ENCODE peak calls at places on chromosomes 13 and 19, in ten cellular contexts. K is cardiac muscle cell; W is MG63; P is fibroblast of the aortic adventitia; M is aorta; O is CD8-positive, alpha-beta memory T cell; V is HCT116; H is IMR-90; G is epithelial cell of esophagus; R is neural progenitor cell. Q is an unnamed sample.

GRCh38 chr19:30202060-30202600 is 170.1 kb upstream of the ZNF536 start:
- DNase-seq in K (no peak), W (no peak), P (no peak), M (no peak), O (no peak), V (no peak), H (no peak), G (no peak), R (no peak), Q (no peak)

GRCh38 chr19:5352229-5352763 is 11.7 kb upstream of the PTPRS start:
- DNase-seq in K (no peak), W (no peak), P (no peak), M (no peak), O (no peak), V (peak), H (peak), G (no peak), R (peak), Q (no peak)

GRCh38 chr19:51200071-51200470 is 24.8 kb upstream of the CD33 start:
- DNase-seq in K (no peak), W (no peak), P (no peak), M (no peak), O (no peak), V (no peak), H (no peak), G (no peak), R (no peak), Q (no peak)

GRCh38 chr13:23510979-23511735 is 59.1 kb upstream of the TNFRSF19 start:
- DNase-seq in K (peak), W (no peak), P (no peak), M (no peak), O (no peak), V (peak), H (peak), G (peak), R (peak), Q (no peak)

GRCh38 chr19:10552596-10553053 is 8.9 kb downstream of the ATG4D start:
- DNase-seq in K (no peak), W (peak), P (no peak), M (no peak), O (no peak), V (no peak), H (no peak), G (no peak), R (no peak), Q (no peak)

GRCh38 chr13:49112782-49113525 is 107.2 kb upstream of the MLNR start:
- DNase-seq in K (no peak), W (no peak), P (peak), M (no peak), O (no peak), V (no peak), H (peak), G (no peak), R (peak), Q (no peak)

GRCh38 chr19:12636631-12637030 is 25.9 kb downstream of the ZNF791 start:
- DNase-seq in K (no peak), W (no peak), P (no peak), M (no peak), O (no peak), V (no peak), H (no peak), G (no peak), R (no peak), Q (no peak)

GRCh38 chr19:10289836-10290438 is at the start of gene ICAM5:
- DNase-seq in K (peak), W (no peak), P (no peak), M (no peak), O (peak), V (peak), H (peak), G (peak), R (no peak), Q (no peak)

GRCh38 chr19:12784394-12784870 is 6.9 kb upstream of the JUNB start:
- DNase-seq in K (no peak), W (no peak), P (no peak), M (no peak), O (peak), V (no peak), H (peak), G (peak), R (no peak), Q (no peak)

GRCh38 chr19:42532881-42533280 is 4.6 kb upstream of the CEACAM1 start:
- DNase-seq in K (no peak), W (no peak), P (no peak), M (no peak), O (no peak), V (no peak), H (no peak), G (no peak), R (no peak), Q (no peak)

GRCh38 chr13:36533806-36534205 is 101.5 kb downstream of the CCNA1 start:
- DNase-seq in K (no peak), W (no peak), P (peak), M (no peak), O (no peak), V (no peak), H (no peak), G (peak), R (no peak), Q (no peak)

GRCh38 chr19:13087795-13088537 is 14.7 kb downstream of the LYL1 start:
- DNase-seq in K (no peak), W (no peak), P (no peak), M (no peak), O (no peak), V (no peak), H (no peak), G (no peak), R (no peak), Q (no peak)

GRCh38 chr19:55005684-55006488 is 32.2 kb downstream of the GP6 start:
- DNase-seq in K (peak), W (no peak), P (no peak), M (no peak), O (peak), V (peak), H (no peak), G (no peak), R (peak), Q (peak)

GRCh38 chr13:77533875-77534788 is 1.4 kb upstream of the SCEL start:
- DNase-seq in K (no peak), W (no peak), P (no peak), M (no peak), O (no peak), V (no peak), H (no peak), G (peak), R (no peak), Q (no peak)

GRCh38 chr19:54654447-54655321 is 8.1 kb upstream of the LILRB4 start:
- DNase-seq in K (no peak), W (no peak), P (no peak), M (no peak), O (no peak), V (peak), H (no peak), G (no peak), R (no peak), Q (no peak)

GRCh38 chr13:49538404-49538803 is 42.7 kb downstream of the PHF11 start:
- DNase-seq in K (no peak), W (no peak), P (no peak), M (no peak), O (no peak), V (no peak), H (no peak), G (no peak), R (no peak), Q (no peak)

GRCh38 chr13:47548294-47548825 is 452.7 kb downstream of the SUCLA2 start:
- DNase-seq in K (no peak), W (no peak), P (no peak), M (no peak), O (no peak), V (no peak), H (no peak), G (no peak), R (no peak), Q (no peak)

GRCh38 chr13:92379371-92379770 is 847.2 kb upstream of the GPC6 start:
- DNase-seq in K (no peak), W (no peak), P (no peak), M (no peak), O (no peak), V (no peak), H (no peak), G (no peak), R (no peak), Q (no peak)

GRCh38 chr13:84126671-84127171 is 244.4 kb upstream of the SLITRK1 start:
- DNase-seq in K (peak), W (no peak), P (no peak), M (no peak), O (peak), V (no peak), H (no peak), G (peak), R (no peak), Q (no peak)

GRCh38 chr13:95603887-95604533 is 40.5 kb downstream of the DZIP1 start:
- DNase-seq in K (no peak), W (peak), P (peak), M (no peak), O (no peak), V (no peak), H (no peak), G (peak), R (no peak), Q (peak)

GRCh38 chr19:32316034-32316433 is 29.4 kb upstream of the ZNF507 start:
- DNase-seq in K (peak), W (no peak), P (no peak), M (no peak), O (no peak), V (no peak), H (no peak), G (no peak), R (peak), Q (no peak)

GRCh38 chr19:10004617-10005016 is 5.7 kb downstream of the COL5A3 start:
- DNase-seq in K (no peak), W (no peak), P (no peak), M (no peak), O (no peak), V (no peak), H (no peak), G (no peak), R (no peak), Q (no peak)

GRCh38 chr13:20161951-20162300 is 1.1 kb upstream of the GJA3 start:
- DNase-seq in K (no peak), W (no peak), P (no peak), M (no peak), O (no peak), V (no peak), H (no peak), G (no peak), R (peak), Q (no peak)

GRCh38 chr19:54011507-54012211 is 20.2 kb downstream of the CACNG6 start:
- DNase-seq in K (no peak), W (no peak), P (no peak), M (no peak), O (no peak), V (no peak), H (no peak), G (no peak), R (peak), Q (no peak)

GRCh38 chr13:27370305-27370853 is 54.0 kb upstream of the GTF3A start:
- DNase-seq in K (no peak), W (no peak), P (no peak), M (no peak), O (no peak), V (no peak), H (no peak), G (no peak), R (no peak), Q (no peak)

DNA sequence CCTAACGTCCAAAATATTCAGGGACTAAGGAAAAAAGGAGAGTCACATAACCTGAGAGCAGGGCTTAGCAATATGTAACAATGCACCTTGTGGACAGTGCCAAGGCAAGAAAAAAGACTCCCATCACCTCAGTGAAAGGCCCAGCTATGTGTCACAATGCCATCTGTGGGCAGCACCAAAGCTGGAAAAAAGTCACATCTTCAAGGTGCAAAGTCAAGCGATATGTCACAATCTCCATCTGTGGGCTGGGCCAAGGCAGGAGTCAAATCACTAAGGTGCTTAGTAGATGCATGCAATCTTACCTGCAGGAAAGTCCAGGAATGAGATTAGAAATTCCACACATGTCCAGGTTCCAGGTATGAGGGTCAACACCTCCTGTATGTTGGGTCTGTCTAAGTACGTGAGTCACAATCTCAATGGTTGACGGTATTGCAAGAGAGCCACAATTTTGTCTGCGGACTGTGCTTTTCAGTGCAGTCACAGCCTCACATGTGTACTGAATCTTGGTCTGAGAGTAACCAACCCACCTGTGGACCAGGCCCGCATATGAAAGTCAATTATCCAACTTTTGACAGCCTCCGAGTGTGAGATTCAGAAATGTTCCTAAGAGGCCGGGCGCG is 14.8 kb upstream of the ZNF43 start:
- DNase-seq in K (no peak), W (no peak), P (no peak), M (no peak), O (no peak), V (no peak), H (no peak), G (no peak), R (no peak), Q (no peak)
- H3K4me3 ChIP-seq in K (peak), W (peak), P (peak), M (no peak), O (no peak), V (no peak), H (peak), G (peak), R (peak), Q (peak)

DNA sequence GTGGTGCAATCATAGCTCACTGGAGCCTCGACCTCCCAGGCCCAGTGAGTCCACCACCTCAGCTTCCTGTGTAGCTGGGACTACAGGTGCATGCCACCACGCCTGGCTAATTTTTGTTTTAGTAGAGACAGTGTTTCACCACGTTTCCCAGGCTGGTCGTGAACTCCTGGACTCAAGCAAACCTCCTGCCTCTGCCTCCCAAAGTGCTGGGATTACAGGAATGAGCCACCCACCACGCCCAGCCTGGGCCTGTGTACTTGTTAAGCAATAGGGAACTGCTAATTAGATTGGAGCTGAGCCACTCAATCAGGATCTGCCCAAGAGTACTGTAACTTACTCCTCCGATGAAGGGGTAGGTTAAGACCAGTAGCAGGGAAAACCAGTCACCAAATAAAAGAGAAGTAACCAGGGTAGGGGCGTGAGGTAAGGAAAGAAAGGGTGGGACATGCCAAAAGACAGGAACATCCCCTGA is 2.4 kb downstream of the DDX39A start:
- DNase-seq in K (no peak), W (no peak), P (peak), M (no peak), O (no peak), V (no peak), H (no peak), G (peak), R (no peak), Q (no peak)
- H3K4me3 ChIP-seq in K (no peak), W (peak), P (peak), M (no peak), O (peak), V (peak), H (no peak), G (peak), R (no peak), Q (no peak)

DNA sequence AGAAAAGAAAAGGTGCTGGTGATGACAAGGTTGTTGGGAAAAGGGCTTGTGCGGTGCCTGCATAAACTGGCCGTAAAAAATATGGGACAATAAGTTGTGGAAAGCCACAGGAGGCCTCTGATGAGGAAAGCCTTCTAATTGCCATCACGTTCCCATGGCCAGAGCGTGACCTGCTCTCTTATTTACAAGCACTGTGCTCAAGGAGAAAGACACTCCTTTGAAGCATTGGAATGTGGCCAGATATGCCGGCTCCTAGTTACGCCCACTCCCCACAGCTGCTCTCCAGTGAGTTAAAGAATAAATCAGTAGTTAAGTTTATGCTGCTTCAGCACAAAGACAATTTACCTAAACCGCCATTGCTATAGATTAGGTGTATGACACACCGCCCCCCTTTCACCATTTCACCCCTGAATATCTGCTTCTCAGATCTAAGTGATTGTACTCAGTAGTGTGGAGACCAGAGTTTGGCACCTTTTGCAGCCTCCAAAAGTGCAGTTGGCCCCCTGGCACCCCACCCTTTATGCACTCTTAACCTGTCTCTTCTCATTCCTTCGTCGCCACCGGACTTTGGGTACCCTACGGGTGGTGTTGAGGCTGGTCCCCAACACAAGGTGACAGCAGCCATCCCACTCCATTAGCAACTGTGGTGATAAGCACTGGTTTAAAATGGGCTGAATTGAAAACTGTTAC is 8.2 kb upstream of the PGLYRP1 start:
- DNase-seq in K (peak), W (no peak), P (no peak), M (no peak), O (no peak), V (no peak), H (no peak), G (no peak), R (no peak), Q (no peak)
- H3K4me3 ChIP-seq in K (no peak), W (no peak), P (no peak), M (no peak), O (no peak), V (no peak), H (no peak), G (no peak), R (no peak), Q (no peak)

GRCh38 chr13:63389756-63390155 is 1974.1 kb upstream of the PCDH20 start:
- DNase-seq in K (no peak), W (no peak), P (no peak), M (no peak), O (no peak), V (no peak), H (no peak), G (no peak), R (no peak), Q (no peak)
- H3K4me3 ChIP-seq in K (no peak), W (no peak), P (no peak), M (no peak), O (no peak), V (no peak), H (no peak), G (no peak), R (no peak), Q (no peak)

GRCh38 chr13:108195146-108195545 is 20.2 kb downstream of the LIG4 start:
- DNase-seq in K (no peak), W (no peak), P (peak), M (no peak), O (no peak), V (no peak), H (peak), G (peak), R (no peak), Q (no peak)
- H3K4me3 ChIP-seq in K (no peak), W (no peak), P (no peak), M (no peak), O (no peak), V (no peak), H (no peak), G (no peak), R (no peak), Q (no peak)

GRCh38 chr13:112968380-112968909 is 569 bp upstream of the MCF2L start:
- DNase-seq in K (peak), W (no peak), P (no peak), M (no peak), O (peak), V (no peak), H (no peak), G (no peak), R (peak), Q (no peak)
- H3K4me3 ChIP-seq in K (peak), W (no peak), P (no peak), M (no peak), O (peak), V (peak), H (no peak), G (no peak), R (peak), Q (peak)

GRCh38 chr19:35986111-35986510 is 8.9 kb upstream of the SDHAF1 start:
- DNase-seq in K (no peak), W (no peak), P (no peak), M (no peak), O (no peak), V (no peak), H (no peak), G (no peak), R (no peak), Q (no peak)

GRCh38 chr19:35988824-35989223 is 6.2 kb upstream of the SDHAF1 start:
- DNase-seq in K (no peak), W (no peak), P (no peak), M (no peak), O (no peak), V (no peak), H (no peak), G (no peak), R (no peak), Q (no peak)

GRCh38 chr19:35987571-35987896 is 7.5 kb upstream of the SDHAF1 start:
- DNase-seq in K (no peak), W (no peak), P (no peak), M (no peak), O (no peak), V (no peak), H (no peak), G (no peak), R (no peak), Q (no peak)

GRCh38 chr19:35983177-35983576 is 11.8 kb upstream of the SDHAF1 start:
- DNase-seq in K (no peak), W (no peak), P (no peak), M (no peak), O (no peak), V (no peak), H (no peak), G (no peak), R (no peak), Q (no peak)

GRCh38 chr19:35986664-35987570 is 8.1 kb upstream of the SDHAF1 start:
- DNase-seq in K (peak), W (peak), P (no peak), M (peak), O (no peak), V (no peak), H (no peak), G (no peak), R (peak), Q (no peak)
- H3K4me3 ChIP-seq in K (peak), W (peak), P (peak), M (no peak), O (no peak), V (peak), H (peak), G (peak), R (peak), Q (peak)

GRCh38 chr19:38209152-38209551 is 14.9 kb downstream of the DPF1 start:
- DNase-seq in K (no peak), W (no peak), P (no peak), M (no peak), O (no peak), V (no peak), H (no peak), G (no peak), R (peak), Q (no peak)
- H3K4me3 ChIP-seq in K (no peak), W (no peak), P (peak), M (no peak), O (no peak), V (no peak), H (no peak), G (no peak), R (peak), Q (no peak)

DNA sequence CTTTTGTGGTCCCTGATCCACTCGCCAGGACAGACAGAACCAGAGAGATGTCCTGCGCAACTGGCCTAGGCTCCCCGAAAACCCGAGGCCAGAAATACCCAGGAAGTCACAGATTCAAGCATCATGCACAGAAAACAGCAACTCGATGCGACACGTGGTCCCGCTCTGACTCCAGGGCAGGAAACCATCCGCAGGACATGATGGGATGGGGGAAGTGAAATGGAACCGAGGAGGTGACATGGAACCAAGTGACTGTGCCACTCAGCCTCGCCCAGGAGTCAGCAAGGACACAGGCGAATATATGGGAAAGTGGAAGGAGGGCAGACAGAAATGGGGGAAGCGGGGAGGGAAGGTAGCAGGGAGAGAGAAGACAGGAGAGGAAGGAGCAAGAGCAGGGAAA is 1.1 kb downstream of the ZSCAN18 start:
- DNase-seq in K (no peak), W (no peak), P (no peak), M (no peak), O (no peak), V (no peak), H (no peak), G (no peak), R (no peak), Q (no peak)
- H3K4me3 ChIP-seq in K (peak), W (no peak), P (peak), M (no peak), O (peak), V (no peak), H (no peak), G (peak), R (peak), Q (no peak)

GRCh38 chr13:82800391-82800790 is 1081.9 kb downstream of the SLITRK1 start:
- DNase-seq in K (no peak), W (no peak), P (no peak), M (no peak), O (no peak), V (no peak), H (no peak), G (peak), R (no peak), Q (no peak)

GRCh38 chr13:82797876-82798275 is 1084.4 kb downstream of the SLITRK1 start:
- DNase-seq in K (no peak), W (no peak), P (no peak), M (no peak), O (no peak), V (no peak), H (no peak), G (no peak), R (no peak), Q (no peak)

GRCh38 chr13:82803341-82803740 is 1078.9 kb downstream of the SLITRK1 start:
- DNase-seq in K (no peak), W (no peak), P (peak), M (no peak), O (no peak), V (no peak), H (no peak), G (peak), R (no peak), Q (no peak)

GRCh38 chr13:82802528-82802927 is 1079.7 kb downstream of the SLITRK1 start:
- DNase-seq in K (no peak), W (no peak), P (no peak), M (no peak), O (no peak), V (no peak), H (no peak), G (no peak), R (no peak), Q (no peak)
- H3K4me3 ChIP-seq in K (no peak), W (no peak), P (no peak), M (no peak), O (no peak), V (no peak), H (no peak), G (no peak), R (no peak), Q (no peak)